ENCODE peak calls at places on chromosomes 3 and 15, in seven cellular contexts. One of them, this sample, is unnamed.

GRCh38 chr3:89560546-89560945 is 453.1 kb downstream of the EPHA3 start:
- DNase-seq in DMS153: no peak
- DNase-seq in brain microvascular endothelial cell: peak
- DNase-seq in AG08395: no peak
- DNase-seq in NCI-H510A: no peak
- DNase-seq in iris pigment epithelial cell: peak
- DNase-seq in endothelial cell: no peak
- DNase-seq in this sample: no peak

GRCh38 chr3:71532639-71533395 is 50.7 kb downstream of the FOXP1 start:
- DNase-seq in DMS153: no peak
- DNase-seq in brain microvascular endothelial cell: no peak
- DNase-seq in AG08395: no peak
- DNase-seq in NCI-H510A: no peak
- DNase-seq in iris pigment epithelial cell: peak
- DNase-seq in endothelial cell: no peak
- DNase-seq in this sample: no peak

GRCh38 chr3:120567370-120568197 is 28.6 kb upstream of the NDUFB4 start:
- DNase-seq in DMS153: peak
- DNase-seq in brain microvascular endothelial cell: peak
- DNase-seq in AG08395: peak
- DNase-seq in NCI-H510A: no peak
- DNase-seq in iris pigment epithelial cell: peak
- DNase-seq in endothelial cell: no peak
- DNase-seq in this sample: no peak

GRCh38 chr3:127041933-127042332 is 59.0 kb downstream of the PLXNA1 start:
- DNase-seq in DMS153: no peak
- DNase-seq in brain microvascular endothelial cell: no peak
- DNase-seq in AG08395: no peak
- DNase-seq in NCI-H510A: no peak
- DNase-seq in iris pigment epithelial cell: no peak
- DNase-seq in endothelial cell: no peak
- DNase-seq in this sample: no peak

GRCh38 chr3:33113772-33114621 is at the start of gene CRTAP:
- DNase-seq in DMS153: peak
- DNase-seq in brain microvascular endothelial cell: peak
- DNase-seq in AG08395: peak
- DNase-seq in NCI-H510A: peak
- DNase-seq in iris pigment epithelial cell: peak
- DNase-seq in endothelial cell: peak
- DNase-seq in this sample: peak

GRCh38 chr3:42079701-42080323 is 11.3 kb upstream of the TRAK1 start:
- DNase-seq in DMS153: no peak
- DNase-seq in brain microvascular endothelial cell: no peak
- DNase-seq in AG08395: no peak
- DNase-seq in NCI-H510A: no peak
- DNase-seq in iris pigment epithelial cell: no peak
- DNase-seq in endothelial cell: no peak
- DNase-seq in this sample: no peak

GRCh38 chr3:124691599-124691998 is 38.7 kb upstream of the UMPS start:
- DNase-seq in DMS153: no peak
- DNase-seq in brain microvascular endothelial cell: no peak
- DNase-seq in AG08395: no peak
- DNase-seq in NCI-H510A: no peak
- DNase-seq in iris pigment epithelial cell: no peak
- DNase-seq in endothelial cell: no peak
- DNase-seq in this sample: no peak

GRCh38 chr3:185595520-185595919 is 9.4 kb downstream of the SENP2 start:
- DNase-seq in DMS153: no peak
- DNase-seq in brain microvascular endothelial cell: no peak
- DNase-seq in AG08395: no peak
- DNase-seq in NCI-H510A: no peak
- DNase-seq in iris pigment epithelial cell: no peak
- DNase-seq in endothelial cell: no peak
- DNase-seq in this sample: no peak

GRCh38 chr3:61669203-61669602 is 107.8 kb downstream of the PTPRG start:
- DNase-seq in DMS153: no peak
- DNase-seq in brain microvascular endothelial cell: no peak
- DNase-seq in AG08395: no peak
- DNase-seq in NCI-H510A: no peak
- DNase-seq in iris pigment epithelial cell: no peak
- DNase-seq in endothelial cell: no peak
- DNase-seq in this sample: no peak

GRCh38 chr15:64692166-64692565 is 83.2 kb downstream of the RBPMS2 start:
- DNase-seq in DMS153: no peak
- DNase-seq in brain microvascular endothelial cell: no peak
- DNase-seq in AG08395: no peak
- DNase-seq in NCI-H510A: no peak
- DNase-seq in iris pigment epithelial cell: no peak
- DNase-seq in endothelial cell: no peak
- DNase-seq in this sample: no peak

GRCh38 chr3:23928525-23928924 is 11.6 kb downstream of the RPL15 start:
- DNase-seq in DMS153: no peak
- DNase-seq in brain microvascular endothelial cell: no peak
- DNase-seq in AG08395: no peak
- DNase-seq in NCI-H510A: no peak
- DNase-seq in iris pigment epithelial cell: no peak
- DNase-seq in endothelial cell: no peak
- DNase-seq in this sample: no peak

This sample was measured in NCI-H1048.